ENCODE peak calls at places on chromosomes 2 and 18, in four cellular contexts. M is GM23338, O is HCT116, L is MM.1S. S is an unnamed sample. For H3K9me2, the result is how much of the 10 kb centered on the place peaks cover.

GRCh38 chr2:236799391-236800048 is 229.9 kb downstream of the ACKR3 start:
- DNase-seq in L (no peak), O (no peak), M (no peak), S (no peak)

GRCh38 chr2:8424997-8425900 is 256.6 kb upstream of the ID2 start:
- DNase-seq in M (no peak), O (no peak), L (no peak), S (no peak)

GRCh38 chr2:207122914-207123744 is 42.6 kb downstream of the KLF7 start:
- DNase-seq in O (peak), L (no peak), M (peak), S (no peak)

GRCh38 chr2:18479901-18480369 is 80.5 kb downstream of the RDH14 start:
- DNase-seq in O (no peak), M (no peak), L (no peak), S (no peak)

GRCh38 chr2:86807462-86808275 is 17.0 kb upstream of the CD8A start:
- DNase-seq in O (peak), L (peak), M (peak), S (no peak)

GRCh38 chr18:59001166-59001565 is 136.5 kb downstream of the ZNF532 start:
- DNase-seq in O (no peak), M (no peak), L (no peak), S (no peak)

GRCh38 chr2:61694312-61695274 is 156.4 kb upstream of the XPO1 start:
- DNase-seq in L (peak), O (peak), M (peak), S (peak)

GRCh38 chr2:68653538-68653982 is 10.2 kb downstream of the PROKR1 start:
- DNase-seq in L (no peak), M (no peak), O (no peak), S (no peak)

GRCh38 chr18:79397830-79398761 is 2.4 kb downstream of the NFATC1 start:
- DNase-seq in L (no peak), O (no peak), M (no peak), S (peak)

GRCh38 chr2:60526623-60527022 is 26.8 kb downstream of the BCL11A start:
- DNase-seq in M (no peak), O (no peak), L (no peak), S (no peak)

GRCh38 chr2:220966636-220967035 is 605.5 kb downstream of the EPHA4 start:
- DNase-seq in M (no peak), L (no peak), O (no peak), S (no peak)

GRCh38 chr2:36468463-36469266 is 113.1 kb downstream of the CRIM1 start:
- DNase-seq in O (no peak), L (no peak), M (no peak), S (no peak)

GRCh38 chr18:35662293-35663062 is 80.9 kb downstream of the GALNT1 start:
- DNase-seq in L (peak), O (no peak), M (no peak), S (peak)
- H3K9me2 ChIP-seq in L (under half), O (under half), M (under half), S (under half)

GRCh38 chr2:186484062-186484735 is 1.9 kb upstream of the ZC3H15 start:
- DNase-seq in M (no peak), L (no peak), O (no peak), S (no peak)

GRCh38 chr2:186485871-186486650 is at the start of gene ZC3H15:
- DNase-seq in L (peak), O (peak), M (peak), S (peak)

GRCh38 chr2:186480991-186481390 is 5.1 kb upstream of the ZC3H15 start:
- DNase-seq in O (no peak), M (no peak), L (no peak), S (no peak)

GRCh38 chr2:186486651-186487647 is 889 bp downstream of the ZC3H15 start:
- DNase-seq in M (no peak), O (no peak), L (peak), S (peak)

DNA sequence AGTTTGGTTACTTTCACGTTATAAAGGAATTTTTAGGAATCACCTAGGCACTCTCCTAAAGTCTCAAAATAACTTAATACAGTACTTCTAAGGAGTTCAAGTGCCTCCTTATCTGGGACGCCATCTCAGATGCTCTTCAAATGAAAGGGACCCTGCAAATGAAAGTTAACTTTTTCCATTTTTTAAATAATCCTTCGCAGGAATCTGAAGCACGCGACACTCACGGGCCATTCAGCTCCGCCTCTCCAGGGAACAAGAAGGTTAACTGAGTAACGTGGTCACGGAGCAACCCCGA is 537 bp upstream of the ZC3H15 start:
- DNase-seq in O (no peak), M (no peak), L (no peak), S (no peak)
- H3K9me2 ChIP-seq in O (under half), M (under half), L (under half), S (under half)

DNA sequence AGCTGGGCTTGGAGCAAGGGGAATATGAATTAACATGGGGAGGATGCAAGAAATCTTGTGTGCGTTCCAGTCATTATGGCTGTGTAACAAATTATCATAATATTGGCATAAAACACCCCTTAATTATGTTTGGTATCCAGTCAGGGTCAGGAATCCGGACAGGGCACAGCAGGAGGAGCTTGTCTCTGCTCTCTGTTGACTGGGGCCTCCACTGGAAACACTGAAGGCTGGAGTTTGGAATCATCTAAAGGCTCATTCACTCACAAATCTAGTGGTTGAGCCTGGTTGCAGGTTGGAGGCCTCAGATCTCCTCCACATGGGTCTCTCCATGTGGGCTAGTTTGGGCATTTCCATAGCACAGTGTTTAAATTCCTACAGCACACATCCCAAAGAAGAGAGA is 128.3 kb downstream of the ZFP36L2 start:
- DNase-seq in L (no peak), O (no peak), M (no peak), S (no peak)
- H3K9me2 ChIP-seq in L (under half), O (under half), M (under half), S (under half)

GRCh38 chr18:53509886-53510285 is 714.6 kb downstream of the MBD2 start:
- DNase-seq in L (no peak), M (no peak), O (no peak), S (no peak)

DNA sequence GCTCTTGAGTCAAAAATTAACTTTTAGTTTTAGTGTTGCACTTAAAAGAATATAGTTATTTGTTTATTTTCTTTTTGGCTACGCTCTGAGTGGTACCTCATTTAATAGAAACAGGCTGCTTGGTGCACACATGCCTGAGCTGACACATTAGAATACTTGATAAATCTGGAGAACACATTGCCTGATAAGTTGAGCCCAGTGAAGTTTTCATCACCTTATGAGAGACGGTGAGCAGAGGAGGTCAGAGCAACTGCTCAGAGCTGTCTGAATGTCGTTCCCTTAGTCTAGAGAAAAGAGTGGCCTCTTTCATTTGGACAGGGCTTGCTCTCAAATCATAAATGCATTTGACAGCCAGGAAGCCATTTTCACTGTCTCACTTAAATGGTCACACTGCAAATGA is 715.9 kb downstream of the MBD2 start:
- DNase-seq in L (no peak), O (no peak), M (no peak), S (no peak)
- H3K9me2 ChIP-seq in L (under half), O (under half), M (under half), S (under half)

DNA sequence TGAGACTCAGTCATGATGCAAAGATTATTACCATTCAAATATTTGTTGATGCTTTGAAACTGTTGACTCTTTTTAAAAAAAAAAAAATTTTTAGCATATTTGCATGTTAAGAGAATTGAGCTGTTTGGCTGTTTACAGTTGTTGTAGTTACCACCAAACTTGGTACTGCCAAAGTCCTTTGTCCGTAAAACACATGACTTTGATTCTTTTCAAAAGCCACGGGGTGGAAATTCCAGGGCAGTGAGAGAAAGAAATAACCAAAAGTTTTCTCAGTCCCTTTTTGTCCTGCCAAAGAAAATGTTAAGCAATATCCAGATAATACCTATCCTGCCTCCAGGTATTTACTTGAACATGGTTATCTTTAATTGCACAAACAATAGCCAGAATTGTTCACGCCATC is 474.7 kb downstream of the METTL4 start:
- DNase-seq in L (no peak), M (peak), O (no peak), S (no peak)
- H3K9me2 ChIP-seq in L (under half), M (under half), O (under half), S (under half)

DNA sequence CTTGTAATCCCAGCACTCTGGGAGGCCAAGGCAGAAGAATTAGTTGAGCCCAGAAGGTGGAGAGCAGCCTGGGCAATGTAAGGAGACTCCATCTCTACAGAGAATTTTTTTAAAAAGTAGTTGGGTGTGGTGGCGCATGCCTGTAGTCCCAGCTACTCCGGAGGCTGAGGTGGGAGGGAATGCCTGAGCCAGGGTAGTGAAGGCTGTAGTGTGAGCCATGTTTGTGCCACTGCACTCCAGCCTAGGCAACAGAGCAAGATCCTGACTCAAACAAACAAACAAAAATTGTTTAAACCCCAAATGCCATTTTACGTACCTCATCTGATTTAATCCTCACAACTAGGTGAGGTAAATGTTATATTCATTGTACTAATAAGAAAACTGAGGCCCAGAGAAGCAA is 38.2 kb downstream of the LPIN2 start:
- DNase-seq in L (no peak), M (no peak), O (no peak), S (no peak)
- H3K9me2 ChIP-seq in L (under half), M (under half), O (under half), S (under half)

GRCh38 chr2:100581265-100581612 is 18.4 kb downstream of the PDCL3 start:
- DNase-seq in M (no peak), L (no peak), O (no peak), S (no peak)
- H3K9me2 ChIP-seq in M (under half), L (under half), O (under half), S (under half)

GRCh38 chr2:23453936-23454460 is 69.0 kb downstream of the KLHL29 start:
- DNase-seq in M (no peak), L (no peak), O (no peak), S (no peak)

GRCh38 chr2:23454501-23455120 is 69.6 kb downstream of the KLHL29 start:
- DNase-seq in L (no peak), M (no peak), O (no peak), S (no peak)

GRCh38 chr2:23452853-23453420 is 68.0 kb downstream of the KLHL29 start:
- DNase-seq in O (no peak), M (no peak), L (no peak), S (no peak)

GRCh38 chr2:23449831-23450331 is 64.9 kb downstream of the KLHL29 start:
- DNase-seq in M (no peak), O (no peak), L (no peak), S (no peak)

DNA sequence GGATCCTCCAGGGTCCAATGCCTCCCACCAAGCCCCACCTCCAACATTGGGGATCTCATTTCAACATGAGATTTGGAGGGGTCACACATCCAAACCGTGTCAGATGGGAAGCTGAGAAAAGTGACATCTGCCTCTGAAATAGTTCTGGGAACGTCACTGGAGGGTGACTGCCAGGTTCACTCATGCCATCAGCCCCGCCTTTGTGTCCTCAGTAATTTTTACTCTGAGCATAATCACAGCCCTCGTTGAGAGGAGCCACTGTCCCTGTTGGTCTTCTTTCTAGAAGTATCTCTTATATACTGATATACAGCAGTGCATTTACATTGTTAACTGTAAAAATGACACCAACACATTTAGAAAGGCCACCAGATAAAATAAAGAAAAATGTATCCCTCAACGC is 67.4 kb downstream of the KLHL29 start:
- DNase-seq in L (no peak), O (no peak), M (no peak), S (no peak)
- H3K9me2 ChIP-seq in L (under half), O (under half), M (under half), S (under half)

S was measured in OCI-LY7.